ENCODE peak calls at places on chromosome 15, in ten cellular contexts. One of them, this sample, is unnamed.

GRCh38 chr15:55993804-55994539 is 560 bp upstream of the NEDD4 start:
- DNase-seq in astrocyte of the spinal cord: peak
- DNase-seq in GM12864: no peak
- DNase-seq in GM20000: no peak
- DNase-seq in CD8-positive, alpha-beta T cell: no peak
- DNase-seq in pancreas: no peak
- DNase-seq in epithelial cell of proximal tubule: peak
- DNase-seq in SK-N-SH: peak
- DNase-seq in Peyer's patch: no peak
- DNase-seq in CD4-positive, alpha-beta T cell: no peak
- DNase-seq in this sample: peak

GRCh38 chr15:90402230-90402629 is 14.2 kb downstream of the IQGAP1 start:
- DNase-seq in GM20000: no peak
- DNase-seq in SK-N-SH: no peak
- DNase-seq in CD4-positive, alpha-beta T cell: no peak
- DNase-seq in astrocyte of the spinal cord: peak
- DNase-seq in pancreas: no peak
- DNase-seq in CD8-positive, alpha-beta T cell: no peak
- DNase-seq in epithelial cell of proximal tubule: no peak
- DNase-seq in Peyer's patch: no peak
- DNase-seq in GM12864: no peak
- DNase-seq in this sample: peak

GRCh38 chr15:73601449-73602425 is 31.5 kb downstream of the NPTN start:
- DNase-seq in GM12864: no peak
- DNase-seq in GM20000: no peak
- DNase-seq in pancreas: peak
- DNase-seq in CD4-positive, alpha-beta T cell: no peak
- DNase-seq in epithelial cell of proximal tubule: no peak
- DNase-seq in SK-N-SH: no peak
- DNase-seq in Peyer's patch: no peak
- DNase-seq in CD8-positive, alpha-beta T cell: no peak
- DNase-seq in astrocyte of the spinal cord: peak
- DNase-seq in this sample: peak

GRCh38 chr15:41997845-41998244 is 23.0 kb downstream of the PLA2G4E start:
- DNase-seq in GM12864: no peak
- DNase-seq in epithelial cell of proximal tubule: no peak
- DNase-seq in Peyer's patch: no peak
- DNase-seq in GM20000: no peak
- DNase-seq in astrocyte of the spinal cord: no peak
- DNase-seq in CD4-positive, alpha-beta T cell: no peak
- DNase-seq in SK-N-SH: no peak
- DNase-seq in pancreas: no peak
- DNase-seq in CD8-positive, alpha-beta T cell: no peak
- DNase-seq in this sample: no peak

GRCh38 chr15:79380755-79381499 is 51.2 kb upstream of the MINAR1 start:
- DNase-seq in CD4-positive, alpha-beta T cell: peak
- DNase-seq in SK-N-SH: peak
- DNase-seq in epithelial cell of proximal tubule: peak
- DNase-seq in CD8-positive, alpha-beta T cell: peak
- DNase-seq in Peyer's patch: peak
- DNase-seq in astrocyte of the spinal cord: peak
- DNase-seq in GM12864: peak
- DNase-seq in GM20000: peak
- DNase-seq in pancreas: peak
- DNase-seq in this sample: peak

GRCh38 chr15:89783111-89783860 is 7.2 kb downstream of the MESP2 start:
- DNase-seq in GM12864: no peak
- DNase-seq in astrocyte of the spinal cord: peak
- DNase-seq in GM20000: no peak
- DNase-seq in CD8-positive, alpha-beta T cell: no peak
- DNase-seq in CD4-positive, alpha-beta T cell: no peak
- DNase-seq in SK-N-SH: peak
- DNase-seq in epithelial cell of proximal tubule: no peak
- DNase-seq in Peyer's patch: peak
- DNase-seq in pancreas: peak
- DNase-seq in this sample: peak

GRCh38 chr15:38414351-38414750 is 39.6 kb upstream of the FAM98B start:
- DNase-seq in astrocyte of the spinal cord: peak
- DNase-seq in GM20000: peak
- DNase-seq in CD4-positive, alpha-beta T cell: no peak
- DNase-seq in epithelial cell of proximal tubule: no peak
- DNase-seq in SK-N-SH: peak
- DNase-seq in CD8-positive, alpha-beta T cell: no peak
- DNase-seq in GM12864: no peak
- DNase-seq in Peyer's patch: no peak
- DNase-seq in pancreas: peak
- DNase-seq in this sample: peak

GRCh38 chr15:85298941-85299340 is 81.5 kb upstream of the AKAP13 start:
- DNase-seq in pancreas: no peak
- DNase-seq in epithelial cell of proximal tubule: no peak
- DNase-seq in CD4-positive, alpha-beta T cell: no peak
- DNase-seq in SK-N-SH: no peak
- DNase-seq in CD8-positive, alpha-beta T cell: no peak
- DNase-seq in Peyer's patch: no peak
- DNase-seq in GM20000: no peak
- DNase-seq in astrocyte of the spinal cord: no peak
- DNase-seq in GM12864: no peak
- DNase-seq in this sample: no peak

GRCh38 chr15:67188551-67189218 is 65.8 kb downstream of the AAGAB start:
- DNase-seq in GM12864: no peak
- DNase-seq in GM20000: no peak
- DNase-seq in Peyer's patch: no peak
- DNase-seq in pancreas: no peak
- DNase-seq in epithelial cell of proximal tubule: no peak
- DNase-seq in astrocyte of the spinal cord: peak
- DNase-seq in SK-N-SH: peak
- DNase-seq in CD4-positive, alpha-beta T cell: no peak
- DNase-seq in CD8-positive, alpha-beta T cell: no peak
- DNase-seq in this sample: peak

GRCh38 chr15:56356616-56357015 is 8.6 kb upstream of the TEX9 start:
- DNase-seq in Peyer's patch: no peak
- DNase-seq in epithelial cell of proximal tubule: no peak
- DNase-seq in CD8-positive, alpha-beta T cell: no peak
- DNase-seq in GM12864: no peak
- DNase-seq in astrocyte of the spinal cord: peak
- DNase-seq in pancreas: no peak
- DNase-seq in SK-N-SH: no peak
- DNase-seq in CD4-positive, alpha-beta T cell: no peak
- DNase-seq in GM20000: no peak
- DNase-seq in this sample: no peak

GRCh38 chr15:35690698-35691116 is 144.7 kb upstream of the DPH6 start:
- DNase-seq in pancreas: no peak
- DNase-seq in GM20000: no peak
- DNase-seq in GM12864: no peak
- DNase-seq in Peyer's patch: no peak
- DNase-seq in CD4-positive, alpha-beta T cell: no peak
- DNase-seq in SK-N-SH: no peak
- DNase-seq in astrocyte of the spinal cord: peak
- DNase-seq in CD8-positive, alpha-beta T cell: no peak
- DNase-seq in epithelial cell of proximal tubule: no peak
- DNase-seq in this sample: peak

GRCh38 chr15:31150732-31151212 is 49.2 kb upstream of the TRPM1 start:
- DNase-seq in GM20000: no peak
- DNase-seq in CD8-positive, alpha-beta T cell: no peak
- DNase-seq in epithelial cell of proximal tubule: no peak
- DNase-seq in Peyer's patch: no peak
- DNase-seq in GM12864: no peak
- DNase-seq in SK-N-SH: no peak
- DNase-seq in CD4-positive, alpha-beta T cell: no peak
- DNase-seq in astrocyte of the spinal cord: no peak
- DNase-seq in pancreas: no peak
- DNase-seq in this sample: no peak

GRCh38 chr15:32952062-32952461 is 234.3 kb downstream of the GREM1 start:
- DNase-seq in SK-N-SH: no peak
- DNase-seq in Peyer's patch: no peak
- DNase-seq in GM12864: no peak
- DNase-seq in CD8-positive, alpha-beta T cell: no peak
- DNase-seq in CD4-positive, alpha-beta T cell: no peak
- DNase-seq in epithelial cell of proximal tubule: no peak
- DNase-seq in astrocyte of the spinal cord: no peak
- DNase-seq in pancreas: no peak
- DNase-seq in GM20000: no peak
- DNase-seq in this sample: no peak

GRCh38 chr15:95202569-95203349 is 971.4 kb downstream of the MCTP2 start:
- DNase-seq in epithelial cell of proximal tubule: no peak
- DNase-seq in Peyer's patch: no peak
- DNase-seq in GM12864: no peak
- DNase-seq in CD8-positive, alpha-beta T cell: no peak
- DNase-seq in pancreas: no peak
- DNase-seq in astrocyte of the spinal cord: no peak
- DNase-seq in GM20000: no peak
- DNase-seq in SK-N-SH: no peak
- DNase-seq in CD4-positive, alpha-beta T cell: no peak
- DNase-seq in this sample: peak

GRCh38 chr15:73352082-73352481 is 16.7 kb downstream of the HCN4 start:
- DNase-seq in CD8-positive, alpha-beta T cell: no peak
- DNase-seq in SK-N-SH: no peak
- DNase-seq in Peyer's patch: no peak
- DNase-seq in astrocyte of the spinal cord: no peak
- DNase-seq in CD4-positive, alpha-beta T cell: no peak
- DNase-seq in GM20000: no peak
- DNase-seq in pancreas: no peak
- DNase-seq in GM12864: no peak
- DNase-seq in epithelial cell of proximal tubule: no peak
- DNase-seq in this sample: no peak

GRCh38 chr15:80036067-80036466 is 23.4 kb upstream of the ZFAND6 start:
- DNase-seq in epithelial cell of proximal tubule: no peak
- DNase-seq in GM20000: no peak
- DNase-seq in CD8-positive, alpha-beta T cell: no peak
- DNase-seq in GM12864: no peak
- DNase-seq in astrocyte of the spinal cord: no peak
- DNase-seq in pancreas: no peak
- DNase-seq in CD4-positive, alpha-beta T cell: no peak
- DNase-seq in Peyer's patch: no peak
- DNase-seq in SK-N-SH: no peak
- DNase-seq in this sample: no peak

GRCh38 chr15:93307513-93307912 is 218.5 kb upstream of the RGMA start:
- DNase-seq in Peyer's patch: no peak
- DNase-seq in pancreas: no peak
- DNase-seq in GM12864: no peak
- DNase-seq in CD4-positive, alpha-beta T cell: no peak
- DNase-seq in astrocyte of the spinal cord: no peak
- DNase-seq in CD8-positive, alpha-beta T cell: no peak
- DNase-seq in SK-N-SH: peak
- DNase-seq in epithelial cell of proximal tubule: no peak
- DNase-seq in GM20000: no peak
- DNase-seq in this sample: no peak

GRCh38 chr15:48553559-48553958 is 92.0 kb downstream of the FBN1 start:
- DNase-seq in Peyer's patch: no peak
- DNase-seq in SK-N-SH: no peak
- DNase-seq in astrocyte of the spinal cord: peak
- DNase-seq in CD4-positive, alpha-beta T cell: no peak
- DNase-seq in pancreas: no peak
- DNase-seq in GM20000: no peak
- DNase-seq in CD8-positive, alpha-beta T cell: no peak
- DNase-seq in GM12864: no peak
- DNase-seq in epithelial cell of proximal tubule: no peak
- DNase-seq in this sample: no peak

GRCh38 chr15:58758141-58758540 is 8.6 kb upstream of the ADAM10 start:
- DNase-seq in pancreas: no peak
- DNase-seq in Peyer's patch: no peak
- DNase-seq in GM20000: peak
- DNase-seq in GM12864: no peak
- DNase-seq in epithelial cell of proximal tubule: no peak
- DNase-seq in astrocyte of the spinal cord: no peak
- DNase-seq in CD8-positive, alpha-beta T cell: no peak
- DNase-seq in CD4-positive, alpha-beta T cell: no peak
- DNase-seq in SK-N-SH: peak
- DNase-seq in this sample: peak
- TF ChIP-seq CTCF in pancreas: no peak
- TF ChIP-seq CTCF in Peyer's patch: peak
- TF ChIP-seq CTCF in GM20000: no peak
- TF ChIP-seq CTCF in GM12864: peak
- TF ChIP-seq CTCF in epithelial cell of proximal tubule: peak
- TF ChIP-seq CTCF in astrocyte of the spinal cord: peak
- TF ChIP-seq CTCF in CD8-positive, alpha-beta T cell: no peak
- TF ChIP-seq CTCF in CD4-positive, alpha-beta T cell: no peak
- TF ChIP-seq CTCF in SK-N-SH: peak
- TF ChIP-seq CTCF in this sample: peak

GRCh38 chr15:53472883-53473282 is 286.6 kb downstream of the WDR72 start:
- DNase-seq in CD8-positive, alpha-beta T cell: no peak
- DNase-seq in SK-N-SH: no peak
- DNase-seq in GM20000: no peak
- DNase-seq in astrocyte of the spinal cord: no peak
- DNase-seq in pancreas: peak
- DNase-seq in Peyer's patch: no peak
- DNase-seq in epithelial cell of proximal tubule: no peak
- DNase-seq in CD4-positive, alpha-beta T cell: no peak
- DNase-seq in GM12864: no peak
- DNase-seq in this sample: no peak
- TF ChIP-seq CTCF in CD8-positive, alpha-beta T cell: no peak
- TF ChIP-seq CTCF in SK-N-SH: no peak
- TF ChIP-seq CTCF in GM20000: no peak
- TF ChIP-seq CTCF in astrocyte of the spinal cord: no peak
- TF ChIP-seq CTCF in pancreas: no peak
- TF ChIP-seq CTCF in Peyer's patch: no peak
- TF ChIP-seq CTCF in epithelial cell of proximal tubule: no peak
- TF ChIP-seq CTCF in CD4-positive, alpha-beta T cell: no peak
- TF ChIP-seq CTCF in GM12864: no peak
- TF ChIP-seq CTCF in this sample: no peak

GRCh38 chr15:62770752-62771151 is 271.8 kb upstream of the TPM1 start:
- DNase-seq in SK-N-SH: no peak
- DNase-seq in CD8-positive, alpha-beta T cell: no peak
- DNase-seq in pancreas: no peak
- DNase-seq in epithelial cell of proximal tubule: no peak
- DNase-seq in astrocyte of the spinal cord: peak
- DNase-seq in GM12864: no peak
- DNase-seq in GM20000: no peak
- DNase-seq in CD4-positive, alpha-beta T cell: no peak
- DNase-seq in Peyer's patch: no peak
- DNase-seq in this sample: peak
- TF ChIP-seq CTCF in SK-N-SH: no peak
- TF ChIP-seq CTCF in CD8-positive, alpha-beta T cell: no peak
- TF ChIP-seq CTCF in pancreas: no peak
- TF ChIP-seq CTCF in epithelial cell of proximal tubule: no peak
- TF ChIP-seq CTCF in astrocyte of the spinal cord: no peak
- TF ChIP-seq CTCF in GM12864: no peak
- TF ChIP-seq CTCF in GM20000: no peak
- TF ChIP-seq CTCF in CD4-positive, alpha-beta T cell: no peak
- TF ChIP-seq CTCF in Peyer's patch: no peak
- TF ChIP-seq CTCF in this sample: no peak

DNA sequence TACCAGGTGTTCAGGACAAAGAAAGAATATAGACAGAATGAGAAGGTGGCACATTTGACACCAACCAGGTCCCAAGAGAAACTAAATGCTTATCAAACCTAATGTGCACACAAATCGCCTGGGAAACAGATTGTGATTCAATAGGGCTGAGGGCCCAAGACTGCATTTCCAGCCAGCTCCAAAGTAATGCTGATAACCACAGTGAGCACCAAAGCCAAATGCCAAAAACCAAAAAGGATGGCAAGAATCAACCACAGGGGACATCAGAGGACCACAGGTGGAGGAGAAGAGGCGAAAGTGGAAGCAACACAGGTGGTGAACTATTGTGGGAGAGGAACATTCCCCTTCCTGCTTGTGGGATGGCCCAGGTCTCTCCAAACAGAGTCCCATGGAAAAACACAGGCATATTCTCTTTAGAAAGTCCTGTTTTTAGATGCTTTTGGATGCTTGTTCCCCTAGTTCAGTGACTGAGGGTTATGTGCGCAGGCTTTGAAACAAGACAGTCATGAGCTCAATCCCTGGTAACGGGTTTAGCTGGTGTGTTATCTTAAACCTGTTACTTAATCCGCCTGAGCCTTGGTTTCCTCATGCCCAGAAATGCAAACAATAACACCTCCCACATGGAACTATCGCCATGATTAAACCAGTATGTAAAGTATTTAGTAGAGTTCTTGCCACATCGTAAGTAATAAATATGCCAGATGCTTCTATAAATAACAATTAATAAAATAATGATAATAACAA is 241.7 kb downstream of the ATP8B4 start:
- DNase-seq in GM20000: no peak
- DNase-seq in SK-N-SH: no peak
- DNase-seq in astrocyte of the spinal cord: no peak
- DNase-seq in pancreas: no peak
- DNase-seq in Peyer's patch: no peak
- DNase-seq in GM12864: no peak
- DNase-seq in epithelial cell of proximal tubule: no peak
- DNase-seq in CD8-positive, alpha-beta T cell: no peak
- DNase-seq in CD4-positive, alpha-beta T cell: no peak
- DNase-seq in this sample: peak
- TF ChIP-seq CTCF in GM20000: no peak
- TF ChIP-seq CTCF in SK-N-SH: no peak
- TF ChIP-seq CTCF in astrocyte of the spinal cord: no peak
- TF ChIP-seq CTCF in pancreas: no peak
- TF ChIP-seq CTCF in Peyer's patch: no peak
- TF ChIP-seq CTCF in GM12864: no peak
- TF ChIP-seq CTCF in epithelial cell of proximal tubule: no peak
- TF ChIP-seq CTCF in CD8-positive, alpha-beta T cell: no peak
- TF ChIP-seq CTCF in CD4-positive, alpha-beta T cell: no peak
- TF ChIP-seq CTCF in this sample: no peak